ENCODE peak calls at places on chromosomes 7 and 10, in seven cellular contexts. Q is posterior cingulate gyrus; I is left cardiac atrium; W is CD14-positive monocyte; P is stimulated activated CD4-positive, alpha-beta T cell treated with anti-CD3 and anti-CD28 coated beads, TNF-alpha, amount 100 ng/mL, for 1 hour; T is lower lobe of right lung; V is MM.1S. D is an unnamed sample.

GRCh38 chr7:122123746-122124145 is 20.3 kb downstream of the AASS start:
- DNase-seq in Q (no peak), I (no peak), W (no peak), P (no peak), T (no peak), V (no peak), D (no peak)

GRCh38 chr7:24572421-24573007 is 738 bp upstream of the PALS2 start:
- DNase-seq in Q (peak), I (peak), W (no peak), P (no peak), T (no peak), V (peak), D (peak)

GRCh38 chr7:76086070-76086469 is 38.2 kb downstream of the MDH2 start:
- DNase-seq in Q (no peak), I (no peak), W (no peak), P (no peak), T (no peak), V (no peak), D (no peak)

GRCh38 chr7:122362473-122362872 is 57.9 kb upstream of the FEZF1 start:
- DNase-seq in Q (no peak), I (no peak), W (no peak), P (no peak), T (no peak), V (no peak), D (no peak)

GRCh38 chr7:70353310-70353947 is 755.2 kb downstream of the AUTS2 start:
- DNase-seq in Q (no peak), I (no peak), W (no peak), P (no peak), T (no peak), V (no peak), D (no peak)

GRCh38 chr7:2735744-2736143 is 47.7 kb downstream of the AMZ1 start:
- DNase-seq in Q (no peak), I (no peak), W (peak), P (no peak), T (no peak), V (no peak), D (no peak)

GRCh38 chr7:24227603-24228359 is 56.2 kb upstream of the NPY start:
- DNase-seq in Q (no peak), I (no peak), W (no peak), P (no peak), T (no peak), V (no peak), D (no peak)

GRCh38 chr7:151342102-151342646 is 562 bp downstream of the NUB1 start:
- DNase-seq in Q (no peak), I (no peak), W (no peak), P (no peak), T (no peak), V (peak), D (no peak)

GRCh38 chr10:46555713-46556514 is 544 bp downstream of the GPRIN2 start:
- DNase-seq in Q (peak), I (no peak), W (peak), P (no peak), T (peak), V (peak), D (no peak)

GRCh38 chr10:35575640-35576039 is 29.5 kb upstream of the GJD4 start:
- DNase-seq in Q (no peak), I (no peak), W (no peak), P (no peak), T (no peak), V (no peak), D (no peak)

GRCh38 chr7:88835147-88835728 is 39.7 kb upstream of the TEX47 start:
- DNase-seq in Q (no peak), I (no peak), W (no peak), P (no peak), T (no peak), V (peak), D (peak)

GRCh38 chr10:3748484-3748883 is 36.5 kb downstream of the KLF6 start:
- DNase-seq in Q (no peak), I (no peak), W (no peak), P (no peak), T (no peak), V (no peak), D (no peak)

GRCh38 chr7:116259821-116260440 is 49.6 kb downstream of the TES start:
- DNase-seq in Q (no peak), I (no peak), W (no peak), P (no peak), T (no peak), V (no peak), D (peak)

GRCh38 chr7:68888971-68889385 is 709.3 kb upstream of the AUTS2 start:
- DNase-seq in Q (no peak), I (no peak), W (no peak), P (no peak), T (no peak), V (no peak), D (no peak)

GRCh38 chr10:6501931-6502330 is 78.1 kb downstream of the PRKCQ start:
- DNase-seq in Q (no peak), I (no peak), W (no peak), P (no peak), T (no peak), V (no peak), D (peak)

GRCh38 chr10:11165591-11166543 is 148.2 kb downstream of the CELF2 start:
- DNase-seq in Q (peak), I (peak), W (peak), P (peak), T (peak), V (peak), D (peak)

GRCh38 chr10:43132796-43133195 is 5.4 kb upstream of the CSGALNACT2 start:
- DNase-seq in Q (no peak), I (no peak), W (no peak), P (no peak), T (no peak), V (no peak), D (no peak)

GRCh38 chr7:117071597-117071996 is 118.3 kb downstream of the ST7 start:
- DNase-seq in Q (no peak), I (no peak), W (no peak), P (no peak), T (no peak), V (no peak), D (no peak)

GRCh38 chr10:7406712-7407333 is 4.0 kb downstream of the SFMBT2 start:
- DNase-seq in Q (no peak), I (peak), W (no peak), P (no peak), T (no peak), V (no peak), D (no peak)

GRCh38 chr10:129101232-129101980 is 365.6 kb upstream of the MGMT start:
- DNase-seq in Q (no peak), I (no peak), W (no peak), P (no peak), T (no peak), V (no peak), D (no peak)

GRCh38 chr7:82443801-82444219 is 233 bp upstream of the CACNA2D1 start:
- DNase-seq in Q (peak), I (peak), W (no peak), P (no peak), T (peak), V (peak), D (peak)

GRCh38 chr7:38679419-38679818 is 48.2 kb upstream of the AMPH start:
- DNase-seq in Q (no peak), I (no peak), W (no peak), P (no peak), T (no peak), V (no peak), D (no peak)

GRCh38 chr10:129725011-129725410 is 239.1 kb downstream of the EBF3 start:
- DNase-seq in Q (no peak), I (no peak), W (no peak), P (no peak), T (no peak), V (no peak), D (no peak)

GRCh38 chr7:139771001-139771956 is 6.5 kb downstream of the HIPK2 start:
- DNase-seq in Q (no peak), I (no peak), W (peak), P (no peak), T (no peak), V (no peak), D (peak)

GRCh38 chr7:143002856-143003255 is 24.1 kb downstream of the OR9A2 start:
- DNase-seq in Q (no peak), I (no peak), W (no peak), P (no peak), T (peak), V (no peak), D (no peak)

GRCh38 chr10:3476186-3476585 is 303.6 kb upstream of the PITRM1 start:
- DNase-seq in Q (peak), I (no peak), W (no peak), P (no peak), T (no peak), V (no peak), D (no peak)

GRCh38 chr10:133349577-133350011 is 2.4 kb downstream of the PRAP1 start:
- DNase-seq in Q (peak), I (no peak), W (no peak), P (no peak), T (no peak), V (no peak), D (no peak)

GRCh38 chr7:135077642-135078041 is 70.2 kb upstream of the TMEM140 start:
- DNase-seq in Q (no peak), I (no peak), W (no peak), P (no peak), T (no peak), V (no peak), D (no peak)

GRCh38 chr10:1454428-1454827 is 282.9 kb downstream of the ADARB2 start:
- DNase-seq in Q (no peak), I (no peak), W (no peak), P (no peak), T (no peak), V (peak), D (no peak)

GRCh38 chr7:130365511-130366441 is 14.5 kb upstream of the CPA1 start:
- DNase-seq in Q (no peak), I (no peak), W (peak), P (no peak), T (no peak), V (no peak), D (peak)

GRCh38 chr10:30189254-30189583 is 129.8 kb upstream of the JCAD start:
- DNase-seq in Q (no peak), I (no peak), W (no peak), P (no peak), T (no peak), V (no peak), D (no peak)

GRCh38 chr7:98470131-98470985 is 69.5 kb upstream of the BAIAP2L1 start:
- DNase-seq in Q (peak), I (peak), W (no peak), P (peak), T (peak), V (no peak), D (peak)

GRCh38 chr7:41399171-41399570 is 303.7 kb downstream of the INHBA start:
- DNase-seq in Q (no peak), I (no peak), W (no peak), P (no peak), T (no peak), V (no peak), D (no peak)

GRCh38 chr10:48903151-48903550 is 36.5 kb downstream of the LRRC18 start:
- DNase-seq in Q (no peak), I (no peak), W (no peak), P (no peak), T (no peak), V (no peak), D (no peak)